ENCODE peak calls at places on chromosome 1, in six cellular contexts. C, E, J, M, T and L are unnamed samples.

GRCh38 chr1:229086686-229087085 is 184.2 kb upstream of the RAB4A start:
- DNase-seq in J (no peak), C (no peak), M (no peak), T (no peak), E (no peak), L (no peak)

GRCh38 chr1:161730050-161730564 is 8.8 kb downstream of the FCRLB start:
- DNase-seq in M (no peak), J (peak), T (no peak), C (no peak), E (no peak), L (no peak)

GRCh38 chr1:27527223-27527856 is 37.4 kb upstream of the WASF2 start:
- DNase-seq in T (peak), C (peak), M (peak), E (no peak), J (no peak), L (peak)

GRCh38 chr1:6602669-6603423 is at the start of gene KLHL21:
- DNase-seq in E (peak), J (peak), M (no peak), C (peak), T (peak), L (peak)

GRCh38 chr1:205704891-205705290 is 24.6 kb upstream of the SLC45A3 start:
- DNase-seq in T (no peak), J (no peak), C (no peak), M (no peak), E (no peak), L (no peak)

GRCh38 chr1:231776006-231776707 is 149.6 kb downstream of the DISC1 start:
- DNase-seq in M (no peak), T (no peak), E (no peak), C (no peak), J (peak), L (no peak)

GRCh38 chr1:183711691-183712401 is 58.7 kb upstream of the APOBEC4 start:
- DNase-seq in C (no peak), E (no peak), J (peak), M (no peak), T (no peak), L (no peak)

GRCh38 chr1:228316589-228317387 is 89.8 kb downstream of the TRIM11 start:
- DNase-seq in T (no peak), C (peak), E (no peak), M (no peak), J (no peak), L (no peak)

GRCh38 chr1:109499661-109500536 is 6.0 kb downstream of the CYB561D1 start:
- DNase-seq in C (peak), E (peak), T (no peak), M (no peak), J (peak), L (peak)

GRCh38 chr1:52345252-52345651 is 20.8 kb downstream of the CC2D1B start:
- DNase-seq in M (no peak), J (no peak), E (no peak), C (no peak), T (no peak), L (no peak)

GRCh38 chr1:53122194-53122846 is 20.1 kb downstream of the SLC1A7 start:
- DNase-seq in C (no peak), T (no peak), M (no peak), J (no peak), E (no peak), L (no peak)

GRCh38 chr1:1092149-1092855 is 18.2 kb upstream of the RNF223 start:
- DNase-seq in T (no peak), M (no peak), E (no peak), J (no peak), C (peak), L (no peak)

GRCh38 chr1:45827256-45827655 is 23.8 kb downstream of the MAST2 start:
- DNase-seq in J (no peak), C (no peak), E (no peak), T (no peak), M (no peak), L (no peak)

GRCh38 chr1:248670003-248670402 is 14.7 kb upstream of the OR2T27 start:
- DNase-seq in E (no peak), J (no peak), T (no peak), M (no peak), C (no peak), L (no peak)

GRCh38 chr1:118898702-118899101 is 89.4 kb downstream of the TBX15 start:
- DNase-seq in J (no peak), T (peak), C (no peak), M (no peak), E (no peak), L (no peak)

GRCh38 chr1:185996211-185996610 is 262.0 kb downstream of the HMCN1 start:
- DNase-seq in M (no peak), J (peak), E (no peak), T (no peak), C (no peak), L (no peak)

GRCh38 chr1:213905315-213905714 is 82.5 kb upstream of the PROX1 start:
- DNase-seq in T (no peak), M (no peak), C (no peak), J (no peak), E (no peak), L (no peak)

GRCh38 chr1:116737020-116737854 is 17.0 kb upstream of the CD2 start:
- DNase-seq in M (no peak), C (peak), T (peak), J (peak), E (peak), L (peak)

GRCh38 chr1:119713039-119713537 is 1.4 kb downstream of the PHGDH start:
- DNase-seq in J (no peak), E (no peak), T (peak), M (no peak), C (no peak), L (peak)

GRCh38 chr1:105485207-105485606 is 1571.3 kb upstream of the PRMT6 start:
- DNase-seq in J (peak), C (no peak), T (no peak), E (no peak), M (no peak), L (no peak)

GRCh38 chr1:226656601-226657277 is 82.3 kb downstream of the ITPKB start:
- DNase-seq in C (peak), M (no peak), T (peak), E (no peak), J (peak), L (peak)

GRCh38 chr1:228755800-228756199 is 20.5 kb downstream of the RHOU start:
- DNase-seq in C (no peak), J (no peak), E (no peak), M (no peak), T (no peak), L (no peak)

GRCh38 chr1:204989266-204990058 is 53.5 kb upstream of the CNTN2 start:
- DNase-seq in C (peak), M (no peak), E (peak), T (peak), J (peak), L (peak)

GRCh38 chr1:230600111-230601000 is 41.9 kb upstream of the COG2 start:
- DNase-seq in M (no peak), J (no peak), T (no peak), E (no peak), C (no peak), L (no peak)

GRCh38 chr1:89641781-89642180 is 8.9 kb downstream of the LRRC8C start:
- DNase-seq in T (no peak), M (no peak), E (no peak), J (no peak), C (no peak), L (no peak)

GRCh38 chr1:110171134-110171733 is 20.9 kb downstream of the SLC6A17 start:
- DNase-seq in C (no peak), J (no peak), E (no peak), T (no peak), M (peak), L (peak)

GRCh38 chr1:29586991-29587745 is 350.8 kb downstream of the PTPRU start:
- DNase-seq in C (no peak), J (peak), E (no peak), T (no peak), M (no peak), L (no peak)

GRCh38 chr1:54413295-54413694 is 7.1 kb upstream of the SSBP3 start:
- DNase-seq in J (peak), C (no peak), M (no peak), T (no peak), E (no peak), L (no peak)

GRCh38 chr1:30087465-30087864 is 635.9 kb downstream of the MATN1 start:
- DNase-seq in E (no peak), C (no peak), M (no peak), J (no peak), T (peak), L (peak)

GRCh38 chr1:236142358-236143103 is at the start of gene GPR137B:
- DNase-seq in J (peak), E (no peak), C (peak), M (no peak), T (peak), L (peak)

GRCh38 chr1:231927431-231927830 is 300.8 kb downstream of the DISC1 start:
- DNase-seq in T (peak), C (no peak), M (no peak), E (no peak), J (no peak), L (peak)

GRCh38 chr1:247324204-247324787 is 7.4 kb downstream of the ZNF496 start:
- DNase-seq in M (no peak), E (no peak), C (no peak), J (no peak), T (no peak), L (no peak)

GRCh38 chr1:59193443-59194093 is 103.3 kb upstream of the FGGY start:
- DNase-seq in T (no peak), M (no peak), E (no peak), J (no peak), C (no peak), L (no peak)

GRCh38 chr1:187203257-187203656 is 374.5 kb downstream of the PLA2G4A start:
- DNase-seq in J (peak), T (no peak), C (no peak), E (no peak), M (no peak), L (no peak)

GRCh38 chr1:151475175-151475574 is 15.9 kb upstream of the POGZ start:
- DNase-seq in E (no peak), T (no peak), M (no peak), C (no peak), J (no peak), L (no peak)

GRCh38 chr1:65141394-65141793 is 6.6 kb upstream of the AK4 start:
- DNase-seq in E (no peak), T (no peak), C (no peak), J (peak), M (no peak), L (no peak)

GRCh38 chr1:205376739-205377138 is 20.0 kb upstream of the KLHDC8A start:
- DNase-seq in M (no peak), J (peak), C (no peak), E (no peak), T (no peak), L (no peak)

GRCh38 chr1:5992814-5993552 is 758 bp upstream of the NPHP4 start:
- DNase-seq in M (no peak), J (peak), T (peak), E (no peak), C (no peak), L (peak)

GRCh38 chr1:150696590-150696989 is 364 bp downstream of the GOLPH3L start:
- DNase-seq in M (no peak), J (peak), C (no peak), E (no peak), T (peak), L (no peak)